ENCODE peak calls at places on chromosomes 1 and 21, in four cellular contexts. V, C, I and U are unnamed samples.

GRCh38 chr21:34524671-34525601 is 12.9 kb upstream of the KCNE1 start:
- DNase-seq in V (no peak), C (no peak), I (peak), U (peak)

GRCh38 chr1:234768569-234769283 is 158.7 kb upstream of the IRF2BP2 start:
- DNase-seq in C (no peak), V (no peak), I (no peak), U (no peak)

GRCh38 chr1:23732363-23733224 is 10.7 kb upstream of the ELOA start:
- DNase-seq in C (peak), V (no peak), I (no peak), U (no peak)

GRCh38 chr1:228182296-228183030 is 16.9 kb downstream of the IBA57 start:
- DNase-seq in V (no peak), I (no peak), C (no peak), U (no peak)

GRCh38 chr1:228332797-228333738 is 73.6 kb downstream of the TRIM11 start:
- DNase-seq in C (no peak), V (no peak), I (no peak), U (no peak)

GRCh38 chr1:173478099-173478555 is 992 bp downstream of the PRDX6 start:
- DNase-seq in V (no peak), C (peak), I (no peak), U (peak)

GRCh38 chr1:43525995-43526394 is 4.7 kb upstream of the PTPRF start:
- DNase-seq in C (peak), V (no peak), I (no peak), U (peak)

GRCh38 chr1:31595836-31596736 is 19.8 kb downstream of the TINAGL1 start:
- DNase-seq in V (no peak), C (no peak), I (no peak), U (no peak)

GRCh38 chr1:173048629-173049326 is 2.0 kb downstream of the TNFSF18 start:
- DNase-seq in C (no peak), V (no peak), I (no peak), U (peak)

GRCh38 chr1:27099154-27099903 is 55.6 kb downstream of the SLC9A1 start:
- DNase-seq in I (no peak), C (peak), V (no peak), U (no peak)

GRCh38 chr1:19049128-19049768 is 92.8 kb upstream of the IFFO2 start:
- DNase-seq in C (no peak), I (no peak), V (no peak), U (no peak)

GRCh38 chr1:6347641-6348487 is 45.7 kb downstream of the ACOT7 start:
- DNase-seq in C (peak), V (no peak), I (peak), U (peak)

GRCh38 chr1:87402192-87403046 is 73.7 kb downstream of the LMO4 start:
- DNase-seq in C (no peak), V (no peak), I (no peak), U (no peak)